ENCODE peak calls at places on chromosomes 3 and 15, in six cellular contexts. E, H, I, Y, T and J are unnamed samples.

GRCh38 chr3:139434764-139435291 is 41.5 kb downstream of the RBP2 start:
- ATAC-seq in E (no peak), H (no peak), Y (peak; percentile 39), I (no peak), T (peak; percentile 77), J (no peak)

GRCh38 chr3:177281292-177281942 is 84.1 kb upstream of the TBL1XR1 start:
- ATAC-seq in E (peak; percentile 85), T (no peak), I (peak; percentile 54), Y (no peak), H (peak; percentile 44), J (no peak)

GRCh38 chr3:134314588-134315285 is 59.5 kb downstream of the AMOTL2 start:
- ATAC-seq in I (no peak), H (no peak), E (no peak), Y (no peak), T (no peak), J (no peak)

GRCh38 chr3:151890721-151891141 is 17.3 kb downstream of the SUCNR1 start:
- ATAC-seq in I (no peak), T (no peak), Y (no peak), H (peak; percentile 89), E (peak; percentile 87), J (no peak)

GRCh38 chr3:30539214-30539613 is 67.2 kb upstream of the TGFBR2 start:
- ATAC-seq in E (no peak), T (no peak), Y (peak; percentile 68), I (no peak), H (no peak), J (peak; percentile 31)

GRCh38 chr15:40731034-40731433 is 24.0 kb downstream of the RMDN3 start:
- ATAC-seq in I (no peak), T (no peak), Y (no peak), H (no peak), E (no peak), J (no peak)

GRCh38 chr3:122111974-122112373 is 56.8 kb downstream of the CD86 start:
- ATAC-seq in T (no peak), Y (no peak), I (no peak), E (no peak), H (no peak), J (no peak)

GRCh38 chr3:22937536-22937935 is 265.6 kb upstream of the UBE2E2 start:
- ATAC-seq in I (no peak), Y (no peak), H (no peak), T (peak; percentile 82), E (no peak), J (no peak)

GRCh38 chr3:87246662-87247061 is 19.6 kb downstream of the CHMP2B start:
- ATAC-seq in Y (no peak), T (no peak), I (no peak), E (no peak), H (no peak), J (no peak)

GRCh38 chr3:131396170-131396569 is 14.6 kb downstream of the NUDT16 start:
- ATAC-seq in T (no peak), Y (no peak), E (no peak), H (no peak), I (no peak), J (no peak)

GRCh38 chr3:38731522-38731921 is 82.0 kb upstream of the SCN5A start:
- ATAC-seq in H (no peak), T (no peak), I (no peak), E (no peak), Y (no peak), J (no peak)

GRCh38 chr3:119647177-119647576 is 13.2 kb downstream of the POPDC2 start:
- ATAC-seq in T (no peak), I (no peak), Y (peak; percentile 67), H (no peak), E (no peak), J (no peak)